ENCODE peak calls at places on chromosome 22, in five cellular contexts. One of them, this sample, is unnamed.

GRCh38 chr22:20588843-20589581 is 81.6 kb downstream of the MED15 start:
- DNase-seq in foreskin fibroblast: no peak
- DNase-seq in effector CD4-positive, alpha-beta T cell: no peak
- DNase-seq in cardiac fibroblast: no peak
- DNase-seq in HCEC 1CT: no peak
- DNase-seq in this sample: no peak

GRCh38 chr22:23401111-23401909 is 178.8 kb downstream of the IGLL1 start:
- DNase-seq in foreskin fibroblast: peak
- DNase-seq in effector CD4-positive, alpha-beta T cell: no peak
- DNase-seq in cardiac fibroblast: peak
- DNase-seq in HCEC 1CT: peak
- DNase-seq in this sample: no peak

GRCh38 chr22:27776410-27776958 is 25.1 kb downstream of the MN1 start:
- DNase-seq in foreskin fibroblast: peak
- DNase-seq in effector CD4-positive, alpha-beta T cell: no peak
- DNase-seq in cardiac fibroblast: no peak
- DNase-seq in HCEC 1CT: no peak
- DNase-seq in this sample: no peak

GRCh38 chr22:49502126-49502826 is 325.4 kb downstream of the BRD1 start:
- DNase-seq in foreskin fibroblast: no peak
- DNase-seq in effector CD4-positive, alpha-beta T cell: no peak
- DNase-seq in cardiac fibroblast: no peak
- DNase-seq in HCEC 1CT: no peak
- DNase-seq in this sample: no peak

GRCh38 chr22:50529416-50530279 is at the start of gene TYMP:
- DNase-seq in foreskin fibroblast: peak
- DNase-seq in effector CD4-positive, alpha-beta T cell: peak
- DNase-seq in cardiac fibroblast: peak
- DNase-seq in HCEC 1CT: no peak
- DNase-seq in this sample: no peak

GRCh38 chr22:48605856-48606255 is 1221.8 kb downstream of the BRD1 start:
- DNase-seq in foreskin fibroblast: no peak
- DNase-seq in effector CD4-positive, alpha-beta T cell: no peak
- DNase-seq in cardiac fibroblast: no peak
- DNase-seq in HCEC 1CT: no peak
- DNase-seq in this sample: no peak

GRCh38 chr22:49884075-49884474 is 30.4 kb downstream of the ZBED4 start:
- DNase-seq in foreskin fibroblast: no peak
- DNase-seq in effector CD4-positive, alpha-beta T cell: no peak
- DNase-seq in cardiac fibroblast: no peak
- DNase-seq in HCEC 1CT: no peak
- DNase-seq in this sample: no peak

GRCh38 chr22:36385491-36386350 is 2.0 kb downstream of the MYH9 start:
- DNase-seq in foreskin fibroblast: peak
- DNase-seq in effector CD4-positive, alpha-beta T cell: peak
- DNase-seq in cardiac fibroblast: peak
- DNase-seq in HCEC 1CT: peak
- DNase-seq in this sample: no peak

GRCh38 chr22:37077802-37078448 is 26.4 kb downstream of the KCTD17 start:
- DNase-seq in foreskin fibroblast: peak
- DNase-seq in effector CD4-positive, alpha-beta T cell: peak
- DNase-seq in cardiac fibroblast: peak
- DNase-seq in HCEC 1CT: peak
- DNase-seq in this sample: peak

GRCh38 chr22:19488884-19489843 is 9.4 kb downstream of the CDC45 start:
- DNase-seq in foreskin fibroblast: peak
- DNase-seq in effector CD4-positive, alpha-beta T cell: no peak
- DNase-seq in cardiac fibroblast: peak
- DNase-seq in HCEC 1CT: peak
- DNase-seq in this sample: no peak

GRCh38 chr22:46147471-46148267 is 2.7 kb upstream of the PPARA start:
- DNase-seq in foreskin fibroblast: no peak
- DNase-seq in effector CD4-positive, alpha-beta T cell: no peak
- DNase-seq in cardiac fibroblast: no peak
- DNase-seq in HCEC 1CT: no peak
- DNase-seq in this sample: no peak

GRCh38 chr22:41124086-41124485 is 31.7 kb downstream of the EP300 start:
- DNase-seq in foreskin fibroblast: no peak
- DNase-seq in effector CD4-positive, alpha-beta T cell: no peak
- DNase-seq in cardiac fibroblast: no peak
- DNase-seq in HCEC 1CT: no peak
- DNase-seq in this sample: no peak

GRCh38 chr22:39556970-39557811 is 13.4 kb upstream of the CACNA1I start:
- DNase-seq in foreskin fibroblast: peak
- DNase-seq in effector CD4-positive, alpha-beta T cell: no peak
- DNase-seq in cardiac fibroblast: peak
- DNase-seq in HCEC 1CT: no peak
- DNase-seq in this sample: peak

GRCh38 chr22:48592488-48592887 is 1235.2 kb downstream of the BRD1 start:
- DNase-seq in foreskin fibroblast: no peak
- DNase-seq in effector CD4-positive, alpha-beta T cell: no peak
- DNase-seq in cardiac fibroblast: no peak
- DNase-seq in HCEC 1CT: no peak
- DNase-seq in this sample: no peak

GRCh38 chr22:24683671-24684070 is 80.7 kb downstream of the GGT1 start:
- DNase-seq in foreskin fibroblast: peak
- DNase-seq in effector CD4-positive, alpha-beta T cell: no peak
- DNase-seq in cardiac fibroblast: peak
- DNase-seq in HCEC 1CT: peak
- DNase-seq in this sample: no peak

GRCh38 chr22:33747576-33748180 is 172.6 kb downstream of the LARGE1 start:
- DNase-seq in foreskin fibroblast: no peak
- DNase-seq in effector CD4-positive, alpha-beta T cell: no peak
- DNase-seq in cardiac fibroblast: no peak
- DNase-seq in HCEC 1CT: no peak
- DNase-seq in this sample: no peak

GRCh38 chr22:37544955-37545702 is 15.2 kb upstream of the CDC42EP1 start:
- DNase-seq in foreskin fibroblast: peak
- DNase-seq in effector CD4-positive, alpha-beta T cell: peak
- DNase-seq in cardiac fibroblast: peak
- DNase-seq in HCEC 1CT: peak
- DNase-seq in this sample: no peak

GRCh38 chr22:38523479-38523878 is 17.4 kb upstream of the DDX17 start:
- DNase-seq in foreskin fibroblast: no peak
- DNase-seq in effector CD4-positive, alpha-beta T cell: no peak
- DNase-seq in cardiac fibroblast: no peak
- DNase-seq in HCEC 1CT: no peak
- DNase-seq in this sample: no peak

GRCh38 chr22:49550766-49551362 is 276.8 kb downstream of the BRD1 start:
- DNase-seq in foreskin fibroblast: no peak
- DNase-seq in effector CD4-positive, alpha-beta T cell: no peak
- DNase-seq in cardiac fibroblast: no peak
- DNase-seq in HCEC 1CT: no peak
- DNase-seq in this sample: no peak

GRCh38 chr22:37197451-37198289 is 9.6 kb upstream of the C1QTNF6 start:
- DNase-seq in foreskin fibroblast: peak
- DNase-seq in effector CD4-positive, alpha-beta T cell: no peak
- DNase-seq in cardiac fibroblast: peak
- DNase-seq in HCEC 1CT: peak
- DNase-seq in this sample: no peak

GRCh38 chr22:37083914-37084313 is 25.6 kb downstream of the TMPRSS6 start:
- DNase-seq in foreskin fibroblast: no peak
- DNase-seq in effector CD4-positive, alpha-beta T cell: no peak
- DNase-seq in cardiac fibroblast: no peak
- DNase-seq in HCEC 1CT: no peak
- DNase-seq in this sample: no peak

GRCh38 chr22:19109198-19110063 is 12.8 kb downstream of the DGCR2 start:
- DNase-seq in foreskin fibroblast: peak
- DNase-seq in effector CD4-positive, alpha-beta T cell: peak
- DNase-seq in cardiac fibroblast: peak
- DNase-seq in HCEC 1CT: peak
- DNase-seq in this sample: no peak

GRCh38 chr22:23715811-23716355 is 25.1 kb downstream of the RGL4 start:
- DNase-seq in foreskin fibroblast: no peak
- DNase-seq in effector CD4-positive, alpha-beta T cell: no peak
- DNase-seq in cardiac fibroblast: peak
- DNase-seq in HCEC 1CT: no peak
- DNase-seq in this sample: no peak

GRCh38 chr22:25368271-25368670 is 148.8 kb downstream of the CRYBB2 start:
- DNase-seq in foreskin fibroblast: peak
- DNase-seq in effector CD4-positive, alpha-beta T cell: no peak
- DNase-seq in cardiac fibroblast: peak
- DNase-seq in HCEC 1CT: peak
- DNase-seq in this sample: no peak

GRCh38 chr22:46878549-46878948 is 116.1 kb downstream of the TBC1D22A start:
- DNase-seq in foreskin fibroblast: no peak
- DNase-seq in effector CD4-positive, alpha-beta T cell: no peak
- DNase-seq in cardiac fibroblast: peak
- DNase-seq in HCEC 1CT: no peak
- DNase-seq in this sample: no peak